ENCODE peak calls at places on chromosomes 6 and 20, in six cellular contexts. Q is GM13977; T is MCF 10A; R is CD4-positive, alpha-beta T cell; F is progenitor cell of endocrine pancreas; X is fibroblast of lung. M is an unnamed sample.

GRCh38 chr6:100283288-100283687 is 181.4 kb downstream of the SIM1 start:
- DNase-seq in Q (no peak), T (peak), R (no peak), F (no peak), X (peak), M (no peak)

GRCh38 chr6:144405173-144405572 is 120.0 kb downstream of the UTRN start:
- DNase-seq in Q (no peak), T (no peak), R (no peak), F (no peak), X (no peak), M (no peak)

GRCh38 chr6:80520195-80520594 is 413.7 kb downstream of the BCKDHB start:
- DNase-seq in Q (no peak), T (peak), R (no peak), F (no peak), X (peak), M (no peak)

GRCh38 chr6:110550353-110550752 is 73.9 kb upstream of the SLC22A16 start:
- DNase-seq in Q (no peak), T (no peak), R (no peak), F (no peak), X (no peak), M (no peak)

GRCh38 chr6:39962831-39963230 is 28.6 kb upstream of the MOCS1 start:
- DNase-seq in Q (no peak), T (no peak), R (no peak), F (no peak), X (no peak), M (no peak)

GRCh38 chr20:63939061-63939935 is 16.9 kb downstream of the UCKL1 start:
- DNase-seq in Q (peak), T (no peak), R (no peak), F (no peak), X (no peak), M (no peak)

GRCh38 chr6:166341915-166342292 is 441 bp downstream of the SFT2D1 start:
- DNase-seq in Q (no peak), T (peak), R (no peak), F (no peak), X (peak), M (no peak)

GRCh38 chr20:38728911-38729642 is 4.8 kb downstream of the SLC32A1 start:
- DNase-seq in Q (no peak), T (no peak), R (no peak), F (no peak), X (no peak), M (no peak)

GRCh38 chr6:31399589-31400466 is 3.6 kb upstream of the MICA start:
- DNase-seq in Q (peak), T (peak), R (peak), F (peak), X (peak), M (peak)

GRCh38 chr6:68400396-68400795 is 234.7 kb upstream of the ADGRB3 start:
- DNase-seq in Q (no peak), T (no peak), R (no peak), F (no peak), X (no peak), M (no peak)
- TF ChIP-seq CTCF in Q (peak), T (no peak), R (no peak), F (no peak), X (no peak), M (no peak)

DNA sequence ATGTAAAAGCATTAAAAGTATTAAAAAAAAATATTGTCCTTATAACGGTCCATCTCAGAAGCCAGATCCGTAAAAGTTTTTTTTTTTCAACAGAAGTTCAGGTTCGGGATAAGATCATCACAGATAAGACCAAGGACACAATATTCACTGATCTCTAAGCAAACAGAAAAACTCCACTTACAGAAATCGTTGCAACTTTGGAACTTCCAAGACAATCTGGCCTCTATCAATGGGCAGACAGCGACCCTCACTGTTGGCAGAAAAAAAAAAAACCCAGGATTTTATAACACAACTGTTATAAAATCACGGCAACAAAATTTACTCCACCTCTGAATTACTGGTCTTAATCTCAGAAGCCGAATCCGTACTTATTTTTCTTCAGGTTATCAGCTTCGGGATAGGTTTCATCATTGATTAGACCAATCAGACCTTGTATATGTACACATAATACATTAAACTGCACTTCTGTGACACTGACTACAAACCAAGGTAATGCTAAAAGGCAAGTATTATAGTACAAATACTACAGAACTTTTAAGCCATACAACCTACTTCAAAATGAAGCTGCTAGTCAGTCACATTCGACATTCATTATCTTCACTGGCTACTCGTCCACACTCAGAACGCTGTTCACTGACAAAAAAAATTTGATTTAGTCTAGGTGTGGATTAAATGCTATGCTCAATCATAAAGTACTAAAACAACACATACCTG is 34.7 kb upstream of the SYNCRIP start:
- DNase-seq in Q (no peak), T (peak), R (no peak), F (no peak), X (no peak), M (no peak)
- TF ChIP-seq CTCF in Q (peak), T (peak), R (peak), F (peak), X (no peak), M (peak)

GRCh38 chr6:169487579-169488205 is 214.1 kb downstream of the WDR27 start:
- DNase-seq in Q (no peak), T (peak), R (no peak), F (no peak), X (peak), M (no peak)
- TF ChIP-seq CTCF in Q (no peak), T (no peak), R (no peak), F (no peak), X (peak), M (no peak)

DNA sequence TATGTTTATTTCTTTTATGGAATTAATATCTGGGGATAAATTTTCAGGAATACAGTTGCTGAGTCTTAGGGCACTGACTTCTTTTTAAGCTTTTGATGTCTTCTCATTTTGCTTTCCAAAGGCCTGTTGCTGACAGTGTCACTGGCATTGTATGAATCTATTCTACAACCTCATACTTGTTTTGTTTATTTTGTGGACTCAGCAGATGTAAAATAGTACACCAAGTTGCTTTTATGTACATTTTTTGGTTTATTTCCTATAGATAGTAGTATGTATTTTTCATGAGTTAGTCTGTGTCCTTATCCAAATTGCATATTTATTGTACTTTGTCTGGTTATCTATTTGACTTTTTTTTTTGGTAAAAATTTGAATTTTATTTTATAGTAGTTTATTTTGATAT is 35.0 kb downstream of the FAM162B start:
- DNase-seq in Q (no peak), T (no peak), R (no peak), F (no peak), X (no peak), M (no peak)
- TF ChIP-seq CTCF in Q (no peak), T (no peak), R (no peak), F (no peak), X (no peak), M (no peak)

GRCh38 chr6:41757931-41758640 is 10.9 kb upstream of the PGC start:
- DNase-seq in Q (no peak), T (no peak), R (no peak), F (no peak), X (peak), M (no peak)

GRCh38 chr6:41758641-41759035 is 11.4 kb upstream of the PGC start:
- DNase-seq in Q (no peak), T (no peak), R (no peak), F (no peak), X (no peak), M (no peak)

GRCh38 chr6:41755895-41756294 is 8.7 kb upstream of the PGC start:
- DNase-seq in Q (no peak), T (no peak), R (no peak), F (no peak), X (no peak), M (no peak)

GRCh38 chr6:41757268-41757667 is 10.1 kb upstream of the PGC start:
- DNase-seq in Q (no peak), T (no peak), R (no peak), F (no peak), X (no peak), M (no peak)

DNA sequence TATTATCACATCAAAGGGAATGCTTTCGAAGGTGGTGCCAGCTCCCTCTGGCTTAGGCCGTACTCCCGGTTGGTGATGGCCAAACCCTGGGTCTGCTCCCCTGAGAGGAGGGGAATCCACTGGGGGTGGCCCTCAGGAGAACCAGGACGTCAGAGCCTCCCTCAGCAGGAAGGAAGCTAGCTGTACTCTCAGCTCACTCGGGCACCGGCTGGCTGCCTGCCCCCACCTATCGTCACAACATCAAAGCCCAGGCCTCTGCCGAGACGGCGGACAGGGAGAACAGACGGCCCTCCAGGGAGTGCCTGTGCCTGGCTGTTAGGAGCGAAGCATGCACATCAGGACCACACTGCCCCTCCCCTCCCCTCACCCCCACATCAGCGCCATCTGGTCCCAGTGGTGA is 9.2 kb upstream of the PGC start:
- DNase-seq in Q (no peak), T (no peak), R (no peak), F (no peak), X (no peak), M (no peak)
- TF ChIP-seq CTCF in Q (no peak), T (no peak), R (no peak), F (no peak), X (no peak), M (no peak)

DNA sequence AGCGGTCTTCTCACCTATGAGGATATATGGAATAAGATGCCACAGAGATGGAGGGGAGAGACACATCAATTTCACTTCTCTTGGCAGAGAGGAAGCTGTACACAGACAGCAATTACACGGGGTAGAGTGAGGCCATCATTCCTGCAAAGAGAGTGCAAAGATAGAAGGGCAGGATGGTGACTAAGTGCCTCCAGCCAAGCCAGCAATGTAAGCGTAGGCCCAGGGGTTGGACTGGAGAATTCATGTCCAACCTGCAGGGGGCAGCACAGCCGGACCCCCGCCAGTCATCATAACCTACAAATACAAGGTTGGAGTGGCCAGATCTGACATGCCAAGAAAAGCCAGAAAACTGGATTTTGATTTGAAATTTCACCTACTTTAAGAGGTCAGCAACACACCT is 56.3 kb downstream of the NRN1 start:
- DNase-seq in Q (peak), T (peak), R (no peak), F (no peak), X (peak), M (no peak)
- TF ChIP-seq CTCF in Q (peak), T (peak), R (peak), F (peak), X (no peak), M (peak)

DNA sequence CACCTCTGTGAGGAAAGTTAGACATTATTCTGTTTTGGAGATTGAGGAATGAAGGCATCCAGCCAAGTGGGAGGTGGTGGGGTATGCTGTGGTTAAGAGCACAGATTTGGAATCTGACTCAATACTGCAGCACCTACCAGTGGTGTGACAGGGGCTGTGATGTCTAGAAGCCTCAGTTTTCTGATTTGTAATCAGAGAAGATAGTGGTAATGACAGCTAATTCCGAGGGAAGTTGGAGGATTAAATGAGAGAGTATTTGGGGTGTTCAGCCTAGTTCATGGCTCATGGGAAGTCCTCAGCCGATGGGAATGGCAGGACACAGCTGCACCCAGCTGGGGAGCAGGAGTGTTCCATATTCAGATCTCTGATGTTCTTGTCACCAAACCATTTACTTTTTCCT is 9.2 kb downstream of the SLC9A8 start:
- DNase-seq in Q (no peak), T (peak), R (no peak), F (no peak), X (peak), M (no peak)
- TF ChIP-seq CTCF in Q (peak), T (no peak), R (no peak), F (no peak), X (peak), M (peak)

DNA sequence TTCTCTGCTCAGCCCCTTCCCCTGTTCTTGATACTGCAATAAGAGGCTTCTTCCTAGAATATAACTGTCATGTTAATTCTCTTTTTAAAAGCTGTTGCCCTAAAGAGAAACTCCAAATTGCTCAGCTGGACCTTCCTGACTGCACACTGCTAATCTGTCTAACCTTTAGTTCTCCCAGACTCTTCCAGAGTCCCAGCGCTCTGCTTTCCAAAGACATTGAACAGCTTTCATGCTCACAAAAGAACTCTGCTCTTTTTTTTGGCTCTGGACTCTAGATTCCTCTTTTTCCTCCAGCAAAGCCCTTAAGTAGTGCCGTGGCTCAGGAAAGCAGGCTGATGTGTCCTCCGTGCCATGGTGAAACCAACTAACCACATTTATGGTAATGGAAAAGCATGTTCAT is 356.6 kb upstream of the RSPO3 start:
- DNase-seq in Q (no peak), T (no peak), R (no peak), F (no peak), X (no peak), M (no peak)
- TF ChIP-seq CTCF in Q (no peak), T (no peak), R (no peak), F (no peak), X (no peak), M (no peak)

DNA sequence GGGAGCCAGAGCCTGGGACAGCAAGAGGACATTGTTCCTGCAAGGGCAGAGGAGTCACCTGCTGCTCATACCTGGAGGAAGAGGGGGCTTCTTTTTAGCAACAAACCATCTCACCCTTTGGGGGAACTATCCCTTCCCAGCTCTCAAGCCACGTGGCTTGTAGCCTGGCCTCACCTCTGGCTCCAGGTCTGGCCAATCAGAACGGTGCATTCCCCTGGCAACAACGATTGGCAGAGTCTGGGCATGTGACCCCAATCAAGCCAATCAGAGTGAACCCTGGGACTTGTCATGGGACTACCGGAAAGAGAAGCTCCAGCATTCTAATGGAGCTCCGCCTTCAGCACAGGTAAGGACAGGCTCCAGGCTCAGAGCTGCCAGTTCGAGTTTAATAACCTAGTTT is 33.6 kb downstream of the KCNB1 start:
- DNase-seq in Q (no peak), T (peak), R (no peak), F (no peak), X (no peak), M (no peak)
- TF ChIP-seq CTCF in Q (no peak), T (no peak), R (no peak), F (no peak), X (no peak), M (no peak)

GRCh38 chr6:158206740-158207451 is 38.7 kb downstream of the GTF2H5 start:
- DNase-seq in Q (no peak), T (no peak), R (no peak), F (no peak), X (no peak), M (no peak)

GRCh38 chr6:158207452-158207788 is 39.3 kb downstream of the GTF2H5 start:
- DNase-seq in Q (peak), T (no peak), R (no peak), F (no peak), X (peak), M (no peak)

GRCh38 chr6:158208226-158208807 is 40.2 kb downstream of the GTF2H5 start:
- DNase-seq in Q (no peak), T (no peak), R (no peak), F (no peak), X (no peak), M (no peak)

GRCh38 chr6:158204616-158205015 is 36.5 kb downstream of the GTF2H5 start:
- DNase-seq in Q (no peak), T (no peak), R (no peak), F (no peak), X (no peak), M (no peak)

GRCh38 chr6:158205220-158205944 is 37.2 kb downstream of the GTF2H5 start:
- DNase-seq in Q (no peak), T (no peak), R (no peak), F (no peak), X (peak), M (no peak)
- TF ChIP-seq CTCF in Q (peak), T (peak), R (no peak), F (peak), X (peak), M (no peak)